ENCODE peak calls at places on chromosomes 6 and 20, in six cellular contexts. R is fibroblast of lung, Y is RWPE1, U is cardiac fibroblast, Z is choroid plexus epithelial cell, C is IMR-90. O is an unnamed sample.

GRCh38 chr6:28910901-28911680 is 12.7 kb downstream of the TRIM27 start:
- DNase-seq in U (peak), C (no peak), Y (no peak), R (no peak), Z (no peak), O (no peak)

GRCh38 chr20:38680492-38681118 is 43.7 kb upstream of the SLC32A1 start:
- DNase-seq in Z (peak), R (peak), Y (peak), C (peak), U (peak), O (peak)

GRCh38 chr20:37344506-37345338 is 1.2 kb upstream of the SRC start:
- DNase-seq in Y (no peak), R (no peak), C (no peak), U (no peak), Z (no peak), O (no peak)

GRCh38 chr20:35446356-35447078 is 8.5 kb upstream of the GDF5 start:
- DNase-seq in Y (no peak), R (no peak), U (no peak), C (no peak), Z (no peak), O (no peak)

GRCh38 chr20:10970109-10970508 is 296.3 kb upstream of the JAG1 start:
- DNase-seq in Z (no peak), R (peak), U (peak), Y (no peak), C (peak), O (no peak)

GRCh38 chr20:56424931-56425330 is 12.9 kb downstream of the CASS4 start:
- DNase-seq in U (no peak), C (no peak), Z (no peak), Y (no peak), R (no peak), O (no peak)

GRCh38 chr20:5364997-5365597 is 48.3 kb upstream of the PROKR2 start:
- DNase-seq in Y (no peak), U (no peak), C (no peak), Z (peak), R (peak), O (no peak)

GRCh38 chr20:48064929-48065328 is 279.6 kb upstream of the SULF2 start:
- DNase-seq in C (peak), U (peak), Z (peak), Y (peak), R (peak), O (no peak)

GRCh38 chr20:32249030-32249738 is 28.3 kb upstream of the KIF3B start:
- DNase-seq in C (no peak), Z (no peak), R (no peak), U (no peak), Y (no peak), O (peak)

GRCh38 chr6:149323925-149324324 is 6.4 kb downstream of the TAB2 start:
- DNase-seq in Z (no peak), C (no peak), R (no peak), Y (no peak), U (no peak), O (no peak)

GRCh38 chr6:92723390-92723931 is 695.9 kb downstream of the EPHA7 start:
- DNase-seq in C (no peak), Y (no peak), U (no peak), Z (no peak), R (no peak), O (no peak)

GRCh38 chr6:112223070-112223861 is 31.1 kb downstream of the LAMA4 start:
- DNase-seq in Z (peak), R (peak), U (peak), Y (no peak), C (peak), O (no peak)

GRCh38 chr6:12751694-12752304 is 35.2 kb downstream of the PHACTR1 start:
- DNase-seq in C (peak), Y (peak), Z (peak), R (peak), U (peak), O (peak)

GRCh38 chr6:168134399-168135201 is 55.6 kb upstream of the FRMD1 start:
- DNase-seq in Y (no peak), C (no peak), U (no peak), Z (no peak), R (no peak), O (no peak)

GRCh38 chr20:9225879-9226278 is 157.0 kb downstream of the PLCB4 start:
- DNase-seq in Y (no peak), C (no peak), U (no peak), Z (peak), R (no peak), O (no peak)

GRCh38 chr6:107215334-107215733 is 100.0 kb upstream of the BEND3 start:
- DNase-seq in Y (no peak), Z (no peak), C (no peak), R (no peak), U (no peak), O (no peak)

GRCh38 chr6:23424584-23424983 is 701.4 kb upstream of the NRSN1 start:
- DNase-seq in Z (no peak), Y (no peak), C (no peak), U (no peak), R (no peak), O (no peak)

GRCh38 chr6:133890941-133891813 is 2.3 kb downstream of the TCF21 start:
- DNase-seq in U (peak), Z (peak), R (no peak), Y (peak), C (peak), O (peak)

GRCh38 chr20:63648190-63648589 is 5.0 kb downstream of the STMN3 start:
- DNase-seq in R (no peak), Z (no peak), C (no peak), Y (no peak), U (no peak), O (no peak)

GRCh38 chr6:3422457-3422816 is 34.4 kb downstream of the SLC22A23 start:
- DNase-seq in R (no peak), Z (no peak), C (no peak), Y (no peak), U (no peak), O (no peak)

GRCh38 chr6:2181567-2181966 is 63.8 kb downstream of the GMDS start:
- DNase-seq in C (no peak), Y (no peak), U (no peak), R (no peak), Z (no peak), O (no peak)

GRCh38 chr6:151762817-151763216 is 44.7 kb upstream of the ESR1 start:
- DNase-seq in Y (no peak), C (no peak), Z (no peak), R (no peak), U (no peak), O (no peak)

GRCh38 chr20:23533161-23533560 is 35.1 kb downstream of the CST9L start:
- DNase-seq in U (no peak), R (no peak), C (no peak), Y (no peak), Z (no peak), O (no peak)

GRCh38 chr6:25166955-25167753 is 112.0 kb upstream of the CARMIL1 start:
- DNase-seq in C (no peak), U (no peak), Y (no peak), R (no peak), Z (no peak), O (no peak)

GRCh38 chr6:156686429-156686939 is 90.7 kb upstream of the ARID1B start:
- DNase-seq in Y (peak), R (peak), U (peak), C (peak), Z (peak), O (peak)

GRCh38 chr6:14567031-14567430 is 449.5 kb downstream of the CD83 start:
- DNase-seq in R (no peak), U (no peak), Z (no peak), C (no peak), Y (no peak), O (no peak)

GRCh38 chr6:153231048-153231635 is 100.1 kb upstream of the RGS17 start:
- DNase-seq in Y (peak), Z (peak), C (peak), U (peak), R (peak), O (peak)

GRCh38 chr6:112027942-112028674 is 25.8 kb upstream of the CCN6 start:
- DNase-seq in U (peak), Y (no peak), R (peak), Z (peak), C (no peak), O (peak)

DNA sequence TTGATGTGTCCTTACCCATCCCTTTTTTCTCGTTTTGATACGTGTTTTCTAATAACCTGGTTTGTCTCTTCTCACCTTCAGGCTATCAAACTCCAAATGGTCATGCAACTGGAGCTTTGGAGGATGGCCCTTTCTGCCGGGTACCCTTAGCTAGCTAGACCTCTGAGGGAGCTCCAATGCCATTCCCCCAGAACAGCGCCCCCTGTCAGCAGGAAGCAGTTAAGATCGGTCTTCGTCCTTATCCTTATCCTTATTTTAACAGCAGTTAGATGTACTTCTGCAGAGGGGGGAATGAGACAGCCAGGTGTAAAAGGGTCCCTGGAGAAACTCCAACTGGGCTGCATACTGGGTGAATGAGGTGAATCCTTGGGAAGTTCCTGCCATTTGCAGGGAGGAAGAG is 37.2 kb downstream of the SEL1L2 start:
- DNase-seq in R (no peak), Y (no peak), C (no peak), Z (no peak), U (no peak), O (peak)
- TF ChIP-seq CTCF in R (no peak), Y (no peak), C (no peak), Z (no peak), U (no peak), O (no peak)

GRCh38 chr6:26602262-26602661 is 5.5 kb downstream of the ABT1 start:
- DNase-seq in Y (no peak), R (no peak), Z (no peak), C (no peak), U (no peak), O (no peak)

GRCh38 chr6:26600759-26601158 is 4.0 kb downstream of the ABT1 start:
- DNase-seq in Y (no peak), R (no peak), Z (no peak), U (no peak), C (no peak), O (peak)

GRCh38 chr6:26604026-26604425 is 7.3 kb downstream of the ABT1 start:
- DNase-seq in R (no peak), U (no peak), Y (no peak), Z (no peak), C (no peak), O (peak)

GRCh38 chr6:26607434-26608230 is 10.9 kb downstream of the ABT1 start:
- DNase-seq in Z (peak), U (peak), Y (peak), R (peak), C (peak), O (peak)

DNA sequence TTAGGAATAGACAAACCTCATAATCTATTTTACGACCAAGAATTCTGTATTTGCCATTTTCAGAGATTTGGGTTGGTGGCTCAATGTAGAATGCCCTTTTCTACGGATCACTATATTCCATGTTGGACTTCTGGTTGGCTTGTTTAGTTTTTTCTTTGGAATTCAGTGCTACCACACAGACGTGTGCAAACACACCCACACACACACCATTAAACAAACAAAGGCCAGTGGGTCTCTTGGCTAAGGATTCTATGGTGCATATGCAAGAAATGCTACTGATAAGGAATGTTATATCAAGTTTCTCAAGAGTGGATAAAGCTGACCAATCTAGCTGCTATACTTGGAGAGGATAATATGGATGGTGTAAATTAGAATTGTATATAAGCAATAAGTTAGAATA is 8.0 kb downstream of the ABT1 start:
- DNase-seq in Y (no peak), R (no peak), C (peak), Z (no peak), U (no peak), O (no peak)
- TF ChIP-seq CTCF in Y (no peak), R (no peak), C (no peak), Z (no peak), U (no peak), O (no peak)

GRCh38 chr6:41585605-41586004 is 39.4 kb downstream of the FOXP4 start:
- DNase-seq in R (no peak), Z (no peak), Y (no peak), C (no peak), U (no peak), O (no peak)

GRCh38 chr6:41588083-41588482 is 41.9 kb downstream of the FOXP4 start:
- DNase-seq in C (no peak), Y (no peak), R (no peak), U (no peak), Z (no peak), O (no peak)

GRCh38 chr6:41586564-41586963 is 40.4 kb downstream of the FOXP4 start:
- DNase-seq in Y (no peak), R (no peak), U (no peak), Z (no peak), C (peak), O (no peak)

GRCh38 chr6:41589223-41589622 is 43.0 kb downstream of the FOXP4 start:
- DNase-seq in Z (no peak), C (no peak), Y (no peak), R (no peak), U (no peak), O (no peak)

GRCh38 chr6:41587223-41587879 is 41.2 kb downstream of the FOXP4 start:
- DNase-seq in R (no peak), C (no peak), U (no peak), Y (no peak), Z (no peak), O (no peak)
- TF ChIP-seq CTCF in R (no peak), C (no peak), U (no peak), Y (no peak), Z (no peak), O (no peak)

DNA sequence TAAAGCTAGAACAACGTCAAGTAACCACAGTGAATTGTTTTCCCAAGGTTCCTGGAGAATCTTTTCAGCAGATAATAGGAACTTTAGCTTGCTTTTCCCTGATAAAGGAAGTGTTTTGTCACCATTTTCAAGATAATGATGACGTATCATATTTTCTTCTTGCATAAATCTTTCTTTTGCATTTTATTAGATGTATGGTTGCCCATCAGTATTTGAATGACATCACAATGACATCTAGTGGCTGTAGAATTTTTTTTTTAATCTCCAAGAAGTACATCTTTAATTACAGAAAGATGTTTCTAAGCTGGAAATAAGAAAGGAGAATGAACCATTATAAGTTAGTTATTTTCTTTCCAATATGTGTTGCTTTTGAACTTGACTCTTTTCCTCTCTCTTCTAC is 83.0 kb downstream of the CENPW start:
- DNase-seq in U (no peak), Y (no peak), C (no peak), R (no peak), Z (no peak), O (no peak)
- TF ChIP-seq CTCF in U (no peak), Y (no peak), C (no peak), R (no peak), Z (no peak), O (no peak)

GRCh38 chr6:166305562-166306117 is 2.6 kb downstream of the PRR18 start:
- DNase-seq in R (no peak), Z (no peak), C (no peak), Y (no peak), U (no peak), O (no peak)

GRCh38 chr6:166307981-166308768 is at the start of gene PRR18:
- DNase-seq in C (no peak), U (no peak), Z (no peak), R (no peak), Y (no peak), O (peak)

GRCh38 chr6:166306378-166307081 is 1.7 kb downstream of the PRR18 start:
- DNase-seq in Z (no peak), R (no peak), Y (no peak), U (no peak), C (no peak), O (no peak)

GRCh38 chr6:166308769-166309589 is 787 bp upstream of the PRR18 start:
- DNase-seq in U (no peak), R (no peak), C (no peak), Y (no peak), Z (no peak), O (no peak)

DNA sequence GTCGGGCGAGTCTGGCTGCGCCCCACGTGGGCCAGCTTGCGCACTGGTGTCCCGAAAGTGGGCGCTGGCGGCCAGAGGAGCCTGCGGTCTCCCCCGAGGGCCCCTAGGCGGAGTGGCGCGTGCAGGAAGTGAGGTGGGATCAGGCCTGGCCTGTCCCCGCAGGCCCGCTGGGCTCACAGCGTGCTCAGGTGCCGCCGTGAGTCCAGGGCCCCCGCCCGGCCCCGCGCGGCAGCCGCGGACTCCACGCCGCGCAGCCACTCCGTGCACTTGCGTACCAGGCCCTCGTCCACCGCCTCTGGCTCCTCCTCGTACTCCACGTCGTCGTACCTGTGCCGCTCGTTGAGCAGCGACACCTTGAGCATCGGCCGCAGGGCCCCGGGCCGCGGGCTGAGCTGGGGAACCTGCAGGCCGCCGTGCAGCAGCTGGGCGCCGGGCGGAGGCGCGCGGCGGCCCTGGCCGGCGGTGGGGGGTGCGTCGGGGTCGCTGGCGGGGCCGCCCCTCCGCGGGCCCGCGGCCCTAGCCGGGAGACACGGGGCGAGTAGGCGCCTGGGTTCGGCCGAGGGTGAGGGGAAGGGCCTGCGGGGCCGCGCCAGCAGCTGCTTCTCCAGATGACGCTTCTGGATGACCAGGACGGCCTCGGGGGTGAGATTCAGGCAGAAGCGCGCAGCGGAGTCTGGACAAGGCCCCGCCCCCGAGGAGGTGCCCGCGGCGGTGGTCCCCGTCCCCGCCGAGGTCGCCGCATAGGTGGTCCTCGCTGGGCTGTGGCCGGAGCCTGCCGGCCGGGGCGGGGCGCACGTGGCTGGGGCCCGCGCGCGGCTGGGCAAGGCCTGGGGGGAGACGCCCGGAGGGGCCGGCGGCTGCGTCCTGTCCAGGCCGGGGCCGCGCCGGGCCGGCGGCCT is 861 bp downstream of the PRR18 start:
- DNase-seq in R (peak), Y (no peak), C (no peak), Z (no peak), U (no peak), O (no peak)
- TF ChIP-seq CTCF in R (no peak), Y (no peak), C (no peak), Z (no peak), U (no peak), O (no peak)

GRCh38 chr20:1533059-1533458 is 24.4 kb downstream of the SIRPD start:
- DNase-seq in U (no peak), Y (no peak), Z (no peak), R (no peak), C (no peak), O (no peak)
- TF ChIP-seq CTCF in U (no peak), Y (no peak), Z (no peak), R (no peak), C (no peak), O (no peak)

DNA sequence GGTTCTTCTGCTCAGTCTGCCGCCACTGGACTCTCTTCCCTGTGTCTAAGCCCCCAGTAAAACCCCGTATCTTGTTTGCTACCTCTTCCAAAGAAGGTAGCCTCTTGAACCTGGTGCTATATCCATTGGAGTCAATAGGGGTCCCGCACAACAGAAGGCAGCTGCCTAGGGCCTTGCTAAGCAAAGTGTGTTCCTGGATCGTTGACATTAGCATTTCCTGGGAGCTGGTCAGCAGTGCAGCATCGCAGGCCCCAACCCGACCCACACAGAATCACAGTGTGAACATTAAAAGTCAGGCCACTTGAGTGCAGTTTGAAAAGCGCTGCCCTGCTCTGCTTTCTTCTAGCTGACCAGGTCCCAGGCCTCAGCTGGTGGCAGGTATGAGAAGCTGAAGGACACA is 2.9 kb downstream of the ADA start:
- DNase-seq in C (no peak), Z (no peak), R (no peak), U (no peak), Y (no peak), O (no peak)
- TF ChIP-seq CTCF in C (no peak), Z (peak), R (no peak), U (no peak), Y (no peak), O (no peak)

GRCh38 chr6:108250240-108250866 is 10.5 kb downstream of the SNX3 start:
- DNase-seq in U (peak), R (peak), Y (no peak), C (peak), Z (peak), O (peak)
- TF ChIP-seq CTCF in U (peak), R (peak), Y (no peak), C (peak), Z (peak), O (peak)

GRCh38 chr6:36386495-36387439 is 702 bp downstream of the ETV7 start:
- DNase-seq in Y (peak), U (peak), C (peak), Z (peak), R (peak), O (peak)

GRCh38 chr6:36387440-36388303 is at the start of gene ETV7:
- DNase-seq in Y (peak), R (peak), U (peak), Z (no peak), C (peak), O (peak)

GRCh38 chr6:36389353-36389752 is 1.9 kb upstream of the ETV7 start:
- DNase-seq in C (no peak), U (no peak), Y (no peak), Z (no peak), R (no peak), O (no peak)

GRCh38 chr6:36392621-36393020 is 5.2 kb upstream of the ETV7 start:
- DNase-seq in C (no peak), Y (no peak), Z (no peak), R (no peak), U (no peak), O (no peak)
- TF ChIP-seq CTCF in C (no peak), Y (no peak), Z (peak), R (no peak), U (no peak), O (no peak)

O was measured in activated CD8-positive, alpha-beta T cell treated with anti-CD3 and anti-CD28 coated beads for 36 hours.